ENCODE peak calls at places on chromosomes 6 and 20, in six cellular contexts. I is H1, J is K562, G is HepG2, X is GM12891, V is GM12878. B is an unnamed sample.

GRCh38 chr6:135941275-135941674 is 89.8 kb downstream of the PDE7B start:
- DNase-seq in I (no peak), V (no peak), X (no peak), J (no peak), G (no peak), B (no peak)

GRCh38 chr20:44706371-44707258 is 8.6 kb upstream of the CCN5 start:
- DNase-seq in V (no peak), J (no peak), X (no peak), G (no peak), I (no peak), B (no peak)

GRCh38 chr6:73521351-73522254 is 771 bp upstream of the EEF1A1 start:
- DNase-seq in G (peak), V (no peak), J (peak), I (peak), X (no peak), B (peak)

GRCh38 chr6:124655856-124656255 is 306.4 kb upstream of the RNF217 start:
- DNase-seq in I (no peak), J (no peak), G (no peak), V (no peak), X (no peak), B (no peak)

GRCh38 chr20:63073738-63074065 is 66.9 kb upstream of the BHLHE23 start:
- DNase-seq in V (no peak), X (no peak), I (no peak), G (no peak), J (no peak), B (no peak)

GRCh38 chr6:113050010-113050893 is 703.1 kb downstream of the RFPL4B start:
- DNase-seq in X (no peak), J (no peak), G (no peak), V (no peak), I (no peak), B (no peak)

GRCh38 chr6:15327271-15327670 is 81.4 kb downstream of the JARID2 start:
- DNase-seq in I (peak), G (no peak), X (no peak), V (no peak), J (peak), B (no peak)

GRCh38 chr6:40620546-40620945 is 33.4 kb upstream of the LRFN2 start:
- DNase-seq in G (no peak), J (no peak), X (no peak), I (no peak), V (no peak), B (no peak)

GRCh38 chr6:84422380-84422968 is 195.0 kb upstream of the CEP162 start:
- DNase-seq in X (peak), I (peak), G (peak), J (peak), V (no peak), B (no peak)

GRCh38 chr6:20447581-20448132 is 46.0 kb downstream of the E2F3 start:
- DNase-seq in X (no peak), G (no peak), I (no peak), V (no peak), J (no peak), B (no peak)

GRCh38 chr6:43814111-43814510 is 44.1 kb downstream of the VEGFA start:
- DNase-seq in X (no peak), V (no peak), G (no peak), I (no peak), J (no peak), B (no peak)

GRCh38 chr6:170125447-170126300 is 165.2 kb downstream of the DLL1 start:
- DNase-seq in I (peak), G (no peak), V (no peak), J (no peak), X (no peak), B (no peak)

GRCh38 chr6:75834447-75834846 is 85.4 kb downstream of the MYO6 start:
- DNase-seq in G (no peak), X (no peak), I (no peak), J (no peak), V (no peak), B (no peak)

GRCh38 chr6:107607109-107607508 is 117.2 kb downstream of the SOBP start:
- DNase-seq in I (no peak), G (peak), J (no peak), X (no peak), V (no peak), B (no peak)

GRCh38 chr20:31894980-31895675 is 24.7 kb downstream of the TTLL9 start:
- DNase-seq in J (no peak), I (no peak), V (peak), X (peak), G (peak), B (peak)

GRCh38 chr6:160949531-160949930 is 42.0 kb upstream of the MAP3K4 start:
- DNase-seq in V (no peak), I (no peak), G (no peak), X (no peak), J (no peak), B (no peak)

GRCh38 chr6:108953681-108954080 is 105.5 kb downstream of the ARMC2 start:
- DNase-seq in J (no peak), I (no peak), V (no peak), G (no peak), X (no peak), B (no peak)

DNA sequence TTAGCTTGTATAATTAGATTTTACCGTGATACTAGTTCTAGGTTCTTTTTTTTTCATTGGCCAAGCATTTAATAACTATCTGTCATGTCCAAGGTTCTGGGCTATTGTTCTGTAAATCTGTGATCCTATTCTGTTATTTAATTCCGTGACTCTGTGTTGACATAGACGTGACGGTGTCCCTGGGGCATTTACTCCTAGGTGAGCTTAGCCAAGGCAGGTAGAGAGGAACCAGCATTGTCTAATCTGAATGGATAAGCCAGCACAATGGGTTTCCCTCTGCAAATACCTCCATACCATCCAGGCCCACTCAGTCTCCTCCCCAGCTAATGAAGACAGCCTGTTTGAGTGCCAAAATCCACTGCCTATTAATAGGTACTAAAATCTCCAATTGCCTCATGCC is 8.9 kb upstream of the CDSN start:
- DNase-seq in X (no peak), V (no peak), J (no peak), G (no peak), I (no peak), B (no peak)
- TF ChIP-seq POLR2AphosphoS5 in X (no peak), V (no peak), J (no peak), G (no peak), I (no peak), B (no peak)

GRCh38 chr6:139370047-139370706 is 4.3 kb downstream of the CITED2 start:
- DNase-seq in I (no peak), J (no peak), G (peak), V (no peak), X (no peak), B (no peak)
- TF ChIP-seq POLR2A in I (no peak), J (no peak), G (peak), V (no peak), X (no peak), B (no peak)

DNA sequence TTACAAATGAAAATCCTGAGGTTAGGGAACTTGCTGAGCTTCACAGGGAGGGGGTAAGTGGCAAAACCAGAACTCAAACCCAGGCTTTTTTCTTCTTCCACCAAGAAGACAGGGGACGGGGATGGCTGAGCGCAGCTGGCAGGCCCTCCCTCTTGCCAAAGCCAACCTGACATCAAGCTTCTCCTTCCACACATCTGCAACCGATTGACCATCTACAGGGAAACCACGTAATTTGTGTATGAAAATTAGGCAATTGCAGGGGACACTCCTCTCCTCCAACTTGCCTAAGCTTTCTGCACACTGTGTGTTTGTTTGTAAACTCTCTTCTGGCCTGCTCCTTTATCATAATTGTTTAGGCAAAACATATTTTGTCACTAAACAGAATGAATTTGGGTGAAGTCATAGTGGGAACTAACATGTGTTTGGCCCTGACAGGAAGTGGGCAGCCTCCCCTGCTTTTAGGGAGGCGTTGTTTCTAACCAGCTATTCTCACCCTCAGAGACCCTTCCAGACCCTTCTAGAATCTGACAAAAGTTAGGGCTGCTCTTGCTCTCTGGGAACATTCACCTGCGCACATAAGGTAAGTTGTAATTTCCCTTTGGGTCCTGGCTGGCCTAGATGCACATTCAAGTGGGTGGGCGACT is 18.9 kb downstream of the ZNF831 start:
- DNase-seq in X (no peak), V (no peak), J (no peak), I (no peak), G (no peak), B (no peak)
- TF ChIP-seq TAF1 in X (no peak), V (no peak), J (no peak), I (no peak), G (no peak), B (no peak)

DNA sequence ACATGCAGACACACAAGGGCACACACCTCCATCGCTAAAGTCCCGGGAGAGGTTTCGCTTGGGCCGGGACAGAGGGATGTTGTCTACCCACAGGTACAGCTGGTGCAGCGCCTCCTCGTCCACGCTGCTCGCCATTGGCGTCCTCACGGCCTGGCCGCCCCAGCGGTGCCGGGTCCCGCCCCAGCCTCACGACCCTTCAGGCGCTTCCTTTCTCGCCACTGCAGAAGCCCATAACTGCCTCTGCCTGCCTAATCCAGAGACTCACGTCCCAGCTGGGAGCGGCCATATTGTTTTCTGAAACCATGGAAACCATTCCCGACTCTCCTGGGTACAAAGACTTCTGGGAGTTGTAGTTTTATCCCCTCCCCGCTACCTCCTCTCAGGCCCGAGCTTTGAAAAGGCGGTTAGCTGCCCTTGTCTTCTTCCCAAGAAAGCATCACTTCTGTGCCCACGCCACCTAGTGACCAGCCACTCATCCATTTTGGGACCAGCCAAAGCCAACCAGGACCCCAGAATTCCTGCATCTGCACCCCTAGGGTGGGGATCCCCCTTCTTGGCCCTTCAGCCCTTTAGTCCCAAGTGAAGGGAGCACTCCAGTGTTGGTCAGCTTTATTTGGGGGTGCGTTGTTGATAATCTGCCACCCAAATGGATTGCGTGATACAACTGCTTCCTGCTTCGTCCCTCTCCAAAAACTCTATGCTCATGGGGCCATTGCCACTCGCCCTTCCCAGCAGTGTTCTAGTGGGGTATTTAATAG is at the start of gene SPEF1:
- DNase-seq in J (peak), V (peak), G (peak), I (peak), X (peak), B (peak)
- TF ChIP-seq POLR2AphosphoS5 in J (no peak), V (no peak), G (no peak), I (peak), X (no peak), B (no peak)

GRCh38 chr6:33694401-33694931 is 17.0 kb downstream of the UQCC2 start:
- DNase-seq in X (no peak), G (no peak), I (no peak), V (no peak), J (peak), B (no peak)
- TF ChIP-seq POLR2A in X (no peak), G (no peak), I (no peak), V (no peak), J (no peak), B (no peak)

GRCh38 chr6:71388846-71389543 is 100.4 kb downstream of the OGFRL1 start:
- DNase-seq in I (no peak), V (no peak), G (no peak), J (no peak), X (no peak), B (no peak)

GRCh38 chr6:71387179-71387578 is 98.6 kb downstream of the OGFRL1 start:
- DNase-seq in I (no peak), G (no peak), V (no peak), X (no peak), J (no peak), B (no peak)

GRCh38 chr6:71386215-71386614 is 97.6 kb downstream of the OGFRL1 start:
- DNase-seq in V (no peak), I (no peak), G (no peak), J (no peak), X (no peak), B (no peak)

GRCh38 chr6:71391126-71391525 is 102.5 kb downstream of the OGFRL1 start:
- DNase-seq in G (no peak), J (no peak), V (no peak), I (no peak), X (no peak), B (no peak)

DNA sequence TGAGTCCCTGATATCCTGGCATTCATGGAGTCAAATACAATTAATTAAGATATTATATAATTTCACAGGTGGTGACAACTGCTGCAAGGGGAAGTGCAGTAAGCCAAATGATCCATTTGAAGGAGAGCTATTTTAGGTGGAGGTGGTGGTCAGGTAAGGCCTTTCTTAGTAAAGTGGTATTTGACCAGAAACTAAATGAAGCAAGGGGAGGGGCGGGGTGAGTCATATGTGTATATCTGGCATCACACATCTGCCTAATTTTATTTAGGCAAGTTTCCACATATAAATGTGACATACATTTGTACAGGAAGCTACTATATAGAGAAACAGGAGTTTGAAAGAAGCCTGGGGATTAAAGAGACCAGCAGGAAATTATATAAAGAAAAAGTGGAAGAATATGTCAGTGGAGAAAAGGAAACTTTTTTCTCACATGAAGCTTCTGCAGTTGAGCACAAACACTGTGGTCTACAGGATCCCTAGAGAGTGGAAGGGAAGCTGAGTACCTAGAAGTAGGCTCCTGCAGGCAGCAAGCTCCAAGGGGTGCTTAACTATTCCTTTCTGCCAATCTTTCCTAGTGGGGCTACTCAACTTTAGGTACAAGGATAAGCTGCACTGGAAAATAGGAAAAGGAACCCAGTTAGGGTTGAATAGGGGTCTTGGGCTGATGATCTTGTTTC is 99.6 kb downstream of the OGFRL1 start:
- DNase-seq in V (no peak), G (no peak), J (no peak), I (no peak), X (no peak), B (no peak)
- TF ChIP-seq TAF1 in V (no peak), G (no peak), J (no peak), I (no peak), X (no peak), B (no peak)

DNA sequence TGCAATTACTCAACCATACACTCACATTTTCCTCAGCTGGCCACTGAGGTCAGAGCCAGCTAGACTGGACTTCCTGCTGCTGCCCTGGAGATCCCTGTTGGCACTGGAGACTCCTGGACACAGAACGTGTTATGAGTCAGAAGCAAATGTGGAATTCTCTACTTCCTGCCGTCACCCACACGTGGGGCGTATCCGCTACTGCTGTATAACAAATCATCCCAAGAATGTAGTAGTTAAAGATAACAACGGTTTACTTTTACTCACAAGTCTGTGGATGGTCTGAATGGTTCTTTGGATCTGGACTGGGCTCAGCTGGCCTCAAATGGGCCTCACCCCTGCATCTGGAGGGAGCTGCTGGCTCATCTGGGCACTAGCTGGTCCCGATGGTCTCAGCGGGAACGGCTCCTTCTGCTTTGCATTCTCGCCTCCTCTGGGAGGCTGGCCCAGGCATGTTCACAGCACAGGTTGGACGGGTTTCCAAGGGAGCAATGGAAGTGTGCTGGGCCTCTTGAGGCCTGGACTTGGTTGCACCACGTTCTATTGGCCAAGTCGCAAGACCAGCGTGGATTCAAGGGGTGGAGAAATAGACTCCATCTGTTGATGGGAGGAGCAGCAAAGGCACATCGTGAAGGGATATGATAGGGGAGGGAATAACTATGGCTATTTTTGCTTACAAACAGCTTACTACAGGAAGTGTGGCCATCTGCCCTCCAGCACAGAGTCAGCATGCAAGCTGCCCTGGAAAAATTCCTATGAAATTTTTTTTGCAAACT is 118.5 kb downstream of the SNX5 start:
- DNase-seq in J (no peak), G (peak), V (no peak), I (no peak), X (no peak), B (no peak)
- TF ChIP-seq POLR2AphosphoS5 in J (no peak), G (no peak), V (no peak), I (no peak), X (no peak), B (no peak)

B was measured in GM12892.